ENCODE peak calls at places on chromosomes 11 and 22, in nine cellular contexts. I is WTC11, G is glutamatergic neuron, W is endodermal cell, N is foreskin fibroblast, F is fibroblast of lung, T is cardiac muscle cell, C is GM13977, X is NB4. M is an unnamed sample.

GRCh38 chr22:39244073-39244495 is 698 bp downstream of the PDGFB start:
- DNase-seq in G (no peak), I (no peak), X (no peak), N (no peak), C (no peak), T (no peak), W (peak), F (no peak), M (no peak)

GRCh38 chr11:6640985-6641701 is 14.5 kb downstream of the DCHS1 start:
- DNase-seq in N (no peak), G (no peak), W (no peak), C (no peak), X (no peak), F (no peak), I (no peak), T (no peak), M (no peak)

GRCh38 chr22:41682033-41682807 is 6.4 kb downstream of the SNU13 start:
- DNase-seq in I (peak), N (peak), F (peak), C (peak), W (peak), G (peak), X (peak), T (peak), M (peak)

GRCh38 chr11:11028017-11028692 is 170.3 kb upstream of the ZBED5 start:
- DNase-seq in T (peak), I (peak), W (peak), N (no peak), F (peak), C (peak), G (peak), X (peak), M (peak)

GRCh38 chr11:128420943-128421342 is 166.4 kb downstream of the ETS1 start:
- DNase-seq in I (no peak), C (no peak), W (no peak), T (peak), X (peak), G (no peak), N (peak), F (peak), M (no peak)

GRCh38 chr11:95922099-95922498 is 1.8 kb downstream of the MTMR2 start:
- DNase-seq in C (no peak), W (no peak), F (no peak), G (no peak), X (peak), T (peak), I (no peak), N (no peak), M (no peak)

GRCh38 chr22:46464701-46465347 is 72.6 kb downstream of the CELSR1 start:
- DNase-seq in T (no peak), G (no peak), I (no peak), W (no peak), X (no peak), N (no peak), C (no peak), F (no peak), M (no peak)

GRCh38 chr22:41739576-41739975 is 40.3 kb downstream of the MEI1 start:
- DNase-seq in I (no peak), G (no peak), C (no peak), W (no peak), X (peak), T (no peak), N (no peak), F (no peak), M (no peak)

GRCh38 chr22:46825145-46825544 is 62.7 kb downstream of the TBC1D22A start:
- DNase-seq in N (no peak), W (peak), T (no peak), I (no peak), G (no peak), F (no peak), X (no peak), C (no peak), M (no peak)

GRCh38 chr11:112797653-112798293 is 163.4 kb upstream of the NCAM1 start:
- DNase-seq in W (peak), I (peak), G (peak), X (peak), N (peak), C (peak), T (peak), F (peak), M (no peak)

GRCh38 chr11:120194166-120194565 is 16.7 kb upstream of the OAF start:
- DNase-seq in F (no peak), X (no peak), C (no peak), N (no peak), G (no peak), T (no peak), W (no peak), I (no peak), M (no peak)

GRCh38 chr11:2536440-2536989 is 91.7 kb downstream of the KCNQ1 start:
- DNase-seq in I (no peak), W (peak), T (no peak), C (no peak), N (no peak), F (no peak), G (peak), X (no peak), M (no peak)

GRCh38 chr11:116773203-116774112 is 671 bp upstream of the BUD13 start:
- DNase-seq in G (no peak), C (no peak), F (peak), W (no peak), N (peak), I (no peak), T (no peak), X (peak), M (peak)

GRCh38 chr11:34348919-34349318 is 8.9 kb downstream of the ABTB2 start:
- DNase-seq in I (no peak), T (no peak), W (no peak), X (no peak), C (no peak), N (no peak), G (no peak), F (peak), M (no peak)

GRCh38 chr11:28223577-28223976 is 115.4 kb downstream of the METTL15 start:
- DNase-seq in N (no peak), F (no peak), W (no peak), X (no peak), T (no peak), C (peak), G (no peak), I (no peak), M (no peak)

GRCh38 chr11:56196705-56197104 is 20.3 kb downstream of the OR5J2 start:
- DNase-seq in F (no peak), T (no peak), N (no peak), C (no peak), X (no peak), G (no peak), I (no peak), W (no peak), M (no peak)

GRCh38 chr11:120605469-120605868 is 93.9 kb downstream of the GRIK4 start:
- DNase-seq in C (no peak), F (no peak), T (no peak), X (no peak), G (no peak), N (no peak), I (no peak), W (no peak), M (no peak)

GRCh38 chr11:69234740-69235710 is 58.9 kb upstream of the MYEOV start:
- DNase-seq in G (no peak), C (no peak), F (no peak), N (no peak), X (no peak), I (no peak), W (peak), T (no peak), M (no peak)

GRCh38 chr11:47989779-47990178 is 9.4 kb downstream of the PTPRJ start:
- DNase-seq in X (no peak), G (no peak), W (no peak), T (no peak), I (no peak), F (no peak), N (no peak), C (no peak), M (no peak)

GRCh38 chr11:19763315-19763714 is 50.7 kb downstream of the NAV2 start:
- DNase-seq in G (no peak), N (no peak), W (no peak), C (no peak), T (no peak), X (no peak), F (no peak), I (no peak), M (no peak)

GRCh38 chr11:119441898-119442243 is 18.9 kb upstream of the THY1 start:
- DNase-seq in W (no peak), C (no peak), I (no peak), T (no peak), F (no peak), G (no peak), X (no peak), N (no peak), M (no peak)

GRCh38 chr11:57586711-57587110 is 10.8 kb upstream of the SERPING1 start:
- DNase-seq in N (no peak), F (no peak), C (no peak), T (no peak), W (no peak), G (no peak), X (no peak), I (no peak), M (no peak)

GRCh38 chr22:47196493-47196849 is 434.0 kb downstream of the TBC1D22A start:
- DNase-seq in W (no peak), N (no peak), T (no peak), C (no peak), G (no peak), I (no peak), F (no peak), X (no peak), M (no peak)

GRCh38 chr11:126359431-126360048 is 4.1 kb downstream of the ST3GAL4 start:
- DNase-seq in W (no peak), X (peak), G (peak), I (no peak), T (peak), N (peak), F (peak), C (no peak), M (no peak)

GRCh38 chr11:77517753-77518152 is 43.9 kb upstream of the PAK1 start:
- DNase-seq in I (no peak), X (no peak), N (no peak), T (no peak), F (no peak), W (no peak), G (peak), C (no peak), M (no peak)

GRCh38 chr11:313304-313786 is 495 bp upstream of the IFITM1 start:
- DNase-seq in T (no peak), C (no peak), F (no peak), I (no peak), X (peak), N (no peak), G (no peak), W (no peak), M (no peak)

GRCh38 chr11:34209809-34210208 is 104.4 kb downstream of the NAT10 start:
- DNase-seq in I (peak), C (no peak), X (no peak), G (no peak), T (no peak), N (no peak), F (no peak), W (peak), M (no peak)

GRCh38 chr11:7486731-7487130 is 1.4 kb downstream of the OLFML1 start:
- DNase-seq in F (peak), T (peak), W (no peak), C (no peak), G (no peak), I (no peak), N (peak), X (no peak), M (no peak)

GRCh38 chr11:112255075-112255739 is 5.5 kb downstream of the PLET1 start:
- DNase-seq in W (no peak), T (peak), I (no peak), X (peak), N (peak), F (peak), G (peak), C (no peak), M (no peak)

GRCh38 chr11:65575568-65576231 is at the start of gene EHBP1L1:
- DNase-seq in W (peak), G (no peak), N (peak), C (peak), T (peak), X (peak), I (no peak), F (peak), M (peak)

GRCh38 chr11:34406413-34406812 is 32.3 kb upstream of the CAT start:
- DNase-seq in T (no peak), I (no peak), F (no peak), W (no peak), X (no peak), G (no peak), N (no peak), C (no peak), M (no peak)

GRCh38 chr11:3781423-3781822 is 15.9 kb downstream of the NUP98 start:
- DNase-seq in F (no peak), N (peak), C (no peak), W (no peak), G (no peak), I (no peak), T (peak), X (peak), M (no peak)

GRCh38 chr11:607971-608659 is 7.6 kb downstream of the IRF7 start:
- DNase-seq in T (no peak), I (no peak), W (no peak), X (no peak), C (no peak), N (no peak), G (no peak), F (no peak), M (no peak)

DNA sequence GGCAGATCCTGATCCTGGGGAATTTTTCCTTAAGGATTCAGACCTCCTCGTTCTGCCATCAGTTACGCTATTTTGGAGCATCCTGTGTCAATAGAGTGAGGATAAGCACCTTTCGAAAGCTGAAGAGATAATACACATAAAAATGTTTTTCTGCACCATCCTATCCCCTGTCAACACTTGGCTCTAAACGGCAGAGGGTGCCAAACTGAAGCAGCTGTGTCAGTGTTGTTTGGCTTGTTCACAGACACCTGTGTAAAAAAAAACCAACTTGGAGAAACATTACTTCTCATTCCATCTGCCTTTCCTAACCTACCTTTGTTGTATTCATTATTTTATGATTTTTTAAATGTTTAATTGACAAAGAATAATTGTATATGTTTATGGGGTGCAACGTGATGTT is 417.0 kb upstream of the DDI1 start:
- DNase-seq in X (no peak), F (no peak), W (no peak), I (no peak), C (no peak), N (no peak), G (no peak), T (no peak), M (no peak)
- TF ChIP-seq CTCF in X (no peak), F (peak), W (peak), I (no peak), C (peak), N (no peak), G (no peak), T (peak), M (no peak)

DNA sequence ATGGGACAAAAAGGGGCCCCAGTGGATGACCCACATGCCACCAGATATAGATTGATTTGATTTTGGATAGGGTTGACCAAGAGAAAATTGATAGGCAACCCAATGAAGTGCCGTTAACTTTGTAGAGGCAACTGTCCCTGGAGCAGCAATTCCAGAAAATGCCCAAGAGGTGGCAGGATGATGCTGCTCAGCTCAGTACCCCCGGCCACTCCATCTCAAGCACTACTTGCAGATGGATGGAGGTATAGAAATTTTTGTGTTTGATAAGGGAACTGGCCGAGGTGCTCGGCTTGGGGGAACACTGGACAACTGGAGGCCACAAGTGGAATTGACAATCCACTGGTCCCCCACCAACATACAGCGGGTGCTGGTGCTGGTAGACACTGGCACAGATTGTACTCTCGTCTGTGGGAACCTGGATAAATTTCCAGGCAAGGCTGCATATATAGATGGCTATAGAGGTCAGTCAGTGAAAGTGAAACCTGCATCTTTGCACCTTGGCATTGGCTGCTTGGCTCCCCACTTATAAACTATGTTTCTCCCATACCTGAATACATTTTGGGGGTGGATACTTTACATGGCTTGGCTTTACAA is 86.3 kb downstream of the CCDC83 start:
- DNase-seq in T (peak), W (peak), N (peak), G (peak), C (peak), I (peak), F (peak), X (peak), M (peak)
- TF ChIP-seq CTCF in T (peak), W (peak), N (peak), G (peak), C (peak), I (peak), F (peak), X (peak), M (peak)

DNA sequence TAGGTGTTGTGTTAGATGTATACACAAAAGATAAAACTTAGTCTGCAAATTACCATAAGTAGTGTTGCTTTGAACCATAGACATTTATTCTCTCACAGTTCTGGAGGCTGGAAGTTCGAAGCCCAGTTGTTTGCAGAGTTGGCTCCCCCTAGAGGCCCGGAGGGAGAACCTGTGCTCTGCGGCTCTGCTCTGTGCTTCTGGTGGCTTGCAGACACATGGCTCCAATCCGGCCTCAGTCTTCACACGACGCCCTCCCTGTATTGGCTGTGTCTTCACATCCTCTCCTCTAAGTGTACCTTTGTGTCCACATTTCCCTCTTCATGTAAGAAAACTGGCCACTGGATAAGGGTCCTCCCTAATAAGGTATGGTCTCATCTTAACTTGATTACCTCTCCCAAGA is 128.4 kb downstream of the OPCML start:
- DNase-seq in X (peak), G (no peak), I (peak), F (no peak), N (no peak), T (no peak), C (no peak), W (peak), M (no peak)
- TF ChIP-seq CTCF in X (peak), G (peak), I (peak), F (no peak), N (no peak), T (no peak), C (peak), W (peak), M (no peak)

GRCh38 chr11:85810871-85811611 is at the start of gene SYTL2:
- DNase-seq in W (peak), N (peak), G (peak), X (peak), F (peak), C (peak), I (peak), T (peak), M (peak)
- TF ChIP-seq CTCF in W (no peak), N (no peak), G (no peak), X (no peak), F (no peak), C (no peak), I (no peak), T (no peak), M (no peak)

GRCh38 chr22:45195616-45196015 is 31.9 kb downstream of the NUP50 start:
- DNase-seq in W (no peak), X (no peak), I (no peak), T (no peak), N (no peak), F (no peak), G (no peak), C (no peak), M (no peak)

GRCh38 chr22:45194686-45195085 is 31.0 kb downstream of the NUP50 start:
- DNase-seq in T (no peak), F (no peak), X (no peak), N (no peak), G (no peak), W (no peak), I (no peak), C (no peak), M (no peak)

GRCh38 chr22:45190473-45190872 is 26.7 kb downstream of the NUP50 start:
- DNase-seq in I (no peak), T (no peak), X (no peak), G (no peak), F (peak), N (no peak), C (no peak), W (no peak), M (no peak)

GRCh38 chr22:45196308-45196707 is 32.6 kb downstream of the NUP50 start:
- DNase-seq in F (no peak), W (no peak), I (no peak), X (no peak), N (no peak), C (no peak), G (no peak), T (no peak), M (no peak)

DNA sequence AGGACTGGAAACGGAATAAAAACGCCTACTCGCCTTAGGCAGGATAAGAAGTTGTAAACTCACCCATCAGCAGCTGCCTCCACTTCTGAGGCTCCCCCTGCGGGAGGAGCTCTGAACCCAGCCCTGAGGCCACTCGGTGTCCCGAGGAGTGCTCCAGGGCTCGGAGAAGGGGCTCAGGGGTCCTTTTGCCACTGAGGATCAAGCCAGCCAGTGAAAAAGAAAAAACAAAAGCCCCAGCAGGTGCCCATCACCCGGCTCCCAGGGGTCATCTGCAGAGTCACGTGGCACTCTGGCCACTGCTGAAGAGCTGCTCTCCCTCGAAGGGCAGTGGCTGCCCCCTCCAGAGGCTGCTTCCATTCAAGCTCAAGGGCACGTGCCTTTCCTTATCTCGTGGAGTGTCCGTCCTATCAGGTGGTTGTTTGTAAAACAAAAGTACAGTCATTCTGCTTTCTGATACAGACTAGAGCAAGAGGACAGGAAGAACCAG is 29.0 kb downstream of the NUP50 start:
- DNase-seq in C (no peak), X (no peak), I (peak), W (peak), G (no peak), F (no peak), N (no peak), T (no peak), M (peak)
- TF ChIP-seq CTCF in C (peak), X (peak), I (no peak), W (peak), G (no peak), F (no peak), N (peak), T (no peak), M (no peak)

DNA sequence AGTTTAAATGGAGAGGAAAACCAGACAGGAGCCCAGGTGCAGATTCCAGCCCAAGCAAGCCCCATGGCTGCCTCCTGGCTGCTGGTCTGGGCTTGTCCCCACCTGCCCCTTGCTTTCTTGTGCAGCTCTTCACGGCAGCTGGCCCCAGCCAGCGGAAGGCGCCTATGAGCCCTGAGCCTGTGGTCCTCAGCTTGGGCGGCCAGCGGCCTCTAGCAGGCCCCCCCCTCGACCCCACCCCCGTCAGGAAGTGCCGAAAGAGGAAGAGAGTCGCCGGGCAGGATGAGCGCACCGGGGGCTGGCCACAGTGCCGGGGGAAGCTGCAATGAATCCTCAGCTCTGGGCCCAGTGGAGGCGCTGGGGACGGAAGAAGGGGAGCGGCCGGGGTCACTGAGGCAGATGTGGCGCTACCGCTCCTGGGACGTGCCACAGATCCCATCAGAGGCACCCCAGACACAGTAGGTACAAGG is 2.1 kb upstream of the DGKZ start:
- DNase-seq in W (peak), C (peak), T (no peak), N (no peak), F (no peak), I (peak), G (peak), X (peak), M (peak)
- TF ChIP-seq CTCF in W (peak), C (no peak), T (no peak), N (no peak), F (no peak), I (no peak), G (no peak), X (no peak), M (peak)

GRCh38 chr11:83070878-83071640 is 638 bp downstream of the RAB30 start:
- DNase-seq in I (peak), T (peak), F (peak), W (no peak), G (peak), C (no peak), X (no peak), N (no peak), M (no peak)
- TF ChIP-seq CTCF in I (no peak), T (no peak), F (no peak), W (no peak), G (no peak), C (no peak), X (no peak), N (no peak), M (no peak)

GRCh38 chr11:16789061-16789415 is 50.6 kb downstream of the C11orf58 start:
- DNase-seq in W (peak), C (no peak), I (no peak), N (no peak), X (no peak), F (peak), G (no peak), T (no peak), M (no peak)
- TF ChIP-seq CTCF in W (no peak), C (no peak), I (no peak), N (no peak), X (no peak), F (no peak), G (no peak), T (no peak), M (no peak)